ENCODE peak calls at places on chromosome 17, in nine cellular contexts. F is heart right ventricle, S is tibial nerve, L is IMR-90, P is lower leg skin, D is Peyer's patch, Q is fibroblast of villous mesenchyme, I is psoas muscle, O is GM13976. U is an unnamed sample.

GRCh38 chr17:61997649-61998048 is 67.4 kb downstream of the MED13 start:
- DNase-seq in F (no peak), S (no peak), L (peak; percentile 83), P (no peak), D (no peak), Q (peak; percentile 46), I (no peak), O (no peak), U (no peak)

GRCh38 chr17:2844386-2844785 is 48.1 kb downstream of the RAP1GAP2 start:
- DNase-seq in F (no peak), S (no peak), L (peak; percentile 29), P (no peak), D (no peak), Q (peak; percentile 33), I (no peak), O (no peak), U (no peak)

GRCh38 chr17:80443916-80444708 is 29.1 kb downstream of the ENDOV start:
- DNase-seq in F (no peak), S (no peak), L (no peak), P (no peak), D (no peak), Q (no peak), I (peak; percentile 40), O (no peak), U (no peak)

GRCh38 chr17:43211480-43212402 is at the start of gene TMEM106A:
- DNase-seq in F (peak; percentile 81), S (peak; percentile 68), L (peak; percentile 85), P (peak; percentile 95), D (peak; percentile 89), Q (peak; percentile 93), I (peak; percentile 84), O (peak; percentile 95), U (peak; percentile 79)

GRCh38 chr17:74268554-74268953 is 5.5 kb upstream of the DNAI2 start:
- DNase-seq in F (no peak), S (no peak), L (no peak), P (no peak), D (no peak), Q (no peak), I (no peak), O (no peak), U (no peak)

GRCh38 chr17:2198917-2199316 is 104.7 kb downstream of the SMG6 start:
- DNase-seq in F (no peak), S (no peak), L (peak; percentile 82), P (peak; percentile 43), D (no peak), Q (peak; percentile 86), I (no peak), O (no peak), U (no peak)

GRCh38 chr17:73799781-73800627 is 155.8 kb upstream of the SDK2 start:
- DNase-seq in F (no peak), S (no peak), L (no peak), P (no peak), D (no peak), Q (no peak), I (no peak), O (no peak), U (no peak)

GRCh38 chr17:45225964-45226530 is 4.4 kb downstream of the FMNL1 start:
- DNase-seq in F (peak; percentile 71), S (peak; percentile 65), L (no peak), P (peak; percentile 95), D (peak; percentile 98), Q (peak; percentile 33), I (peak; percentile 76), O (peak; percentile 90), U (peak; percentile 85)

GRCh38 chr17:75472119-75472518 is 15.7 kb downstream of the TMEM94 start:
- DNase-seq in F (no peak), S (no peak), L (no peak), P (no peak), D (no peak), Q (no peak), I (no peak), O (no peak), U (no peak)

GRCh38 chr17:75571885-75572215 is 15.8 kb upstream of the MYO15B start:
- DNase-seq in F (no peak), S (no peak), L (no peak), P (no peak), D (no peak), Q (no peak), I (no peak), O (no peak), U (no peak)

GRCh38 chr17:3968017-3968416 is 3.8 kb upstream of the ATP2A3 start:
- DNase-seq in F (no peak), S (no peak), L (no peak), P (no peak), D (no peak), Q (no peak), I (no peak), O (no peak), U (no peak)

GRCh38 chr17:3433741-3434140 is at the start of gene OR1E2:
- DNase-seq in F (no peak), S (no peak), L (no peak), P (no peak), D (no peak), Q (no peak), I (no peak), O (no peak), U (no peak)

GRCh38 chr17:19386974-19387920 is at the start of gene MFAP4:
- DNase-seq in F (peak; percentile 64), S (peak; percentile 65), L (peak; percentile 90), P (peak; percentile 93), D (peak; percentile 62), Q (peak; percentile 94), I (peak; percentile 86), O (no peak), U (peak; percentile 79)

GRCh38 chr17:30477758-30478115 is 529 bp downstream of the GOSR1 start:
- DNase-seq in F (no peak), S (no peak), L (peak; percentile 19), P (no peak), D (no peak), Q (peak; percentile 46), I (no peak), O (peak; percentile 61), U (no peak)

GRCh38 chr17:65277576-65277975 is 140.4 kb downstream of the RGS9 start:
- DNase-seq in F (no peak), S (no peak), L (peak; percentile 13), P (peak; percentile 56), D (no peak), Q (no peak), I (no peak), O (no peak), U (no peak)

GRCh38 chr17:1229354-1229890 is 40.8 kb upstream of the BHLHA9 start:
- DNase-seq in F (peak; percentile 48), S (peak; percentile 61), L (no peak), P (peak; percentile 96), D (peak; percentile 93), Q (no peak), I (peak; percentile 81), O (peak; percentile 95), U (peak; percentile 85)

DNA sequence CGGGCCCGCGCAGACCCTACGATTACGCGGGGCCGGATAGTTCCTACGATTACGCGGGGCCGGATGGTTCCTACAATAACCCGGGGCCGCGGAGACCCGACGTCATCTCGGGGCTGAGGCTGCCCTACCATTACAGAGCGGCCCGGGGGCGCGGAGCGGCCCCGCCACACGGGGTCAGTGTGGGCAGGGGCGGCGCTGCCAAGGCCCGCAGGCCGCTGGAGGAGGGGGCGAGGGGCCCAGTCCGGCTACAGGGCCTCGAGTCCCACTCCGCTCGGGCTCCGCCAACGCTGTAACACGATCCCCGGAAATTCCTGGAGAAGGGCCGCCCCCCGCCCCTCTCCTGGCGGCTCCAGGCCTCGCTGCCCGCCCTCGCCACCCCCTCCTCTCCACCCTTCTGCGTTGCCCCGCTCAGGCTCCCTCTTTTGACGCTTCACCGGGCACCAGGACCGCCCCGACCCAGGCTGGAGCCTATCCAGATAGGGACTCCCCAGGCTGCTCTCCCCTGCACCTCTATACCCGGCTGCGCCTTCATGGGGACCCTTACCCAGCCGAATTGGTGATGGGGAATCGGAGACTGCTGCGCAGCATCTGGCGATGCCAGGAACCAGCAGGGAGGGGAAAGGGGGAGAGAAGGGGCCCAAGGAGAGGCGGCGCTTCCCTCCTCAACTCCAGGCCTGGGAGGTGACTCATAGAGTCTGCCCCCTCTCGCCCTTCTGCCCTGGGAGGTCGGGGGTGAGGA is at the start of gene RAB34:
- DNase-seq in F (peak; percentile 72), S (peak; percentile 63), L (peak; percentile 89), P (peak; percentile 94), D (peak; percentile 71), Q (peak; percentile 94), I (peak; percentile 80), O (peak; percentile 41), U (peak; percentile 70)
- TF ChIP-seq CTCF in F (peak; percentile 41), S (peak; percentile 33), L (peak; percentile 45), P (no peak), D (no peak), Q (peak; percentile 33), I (peak; percentile 21), O (peak; percentile 33), U (peak; percentile 26)

GRCh38 chr17:81667754-81668153 is 1.2 kb downstream of the CCDC137 start:
- DNase-seq in F (no peak), S (no peak), L (no peak), P (no peak), D (no peak), Q (peak; percentile 6), I (no peak), O (no peak), U (no peak)
- TF ChIP-seq CTCF in F (no peak), S (no peak), L (no peak), P (no peak), D (no peak), Q (peak; percentile 18), I (no peak), O (no peak), U (no peak)

GRCh38 chr17:50806141-50806643 is 29.2 kb upstream of the WFIKKN2 start:
- DNase-seq in F (no peak), S (no peak), L (peak; percentile 20), P (no peak), D (no peak), Q (no peak), I (no peak), O (no peak), U (no peak)
- TF ChIP-seq CTCF in F (no peak), S (no peak), L (peak; percentile 17), P (no peak), D (no peak), Q (no peak), I (no peak), O (no peak), U (no peak)

GRCh38 chr17:7832431-7832830 is 1.6 kb upstream of the KDM6B start:
- DNase-seq in F (no peak), S (no peak), L (no peak), P (peak; percentile 81), D (no peak), Q (no peak), I (no peak), O (no peak), U (no peak)

GRCh38 chr17:7833011-7833794 is 814 bp upstream of the KDM6B start:
- DNase-seq in F (no peak), S (no peak), L (no peak), P (peak; percentile 85), D (no peak), Q (no peak), I (no peak), O (no peak), U (no peak)

GRCh38 chr17:7834891-7835817 is 1.1 kb downstream of the KDM6B start:
- DNase-seq in F (peak; percentile 99), S (peak; percentile 95), L (peak; percentile 99), P (peak; percentile 99), D (peak; percentile 97), Q (peak; percentile 99), I (peak; percentile 98), O (peak; percentile 93), U (peak; percentile 98)

GRCh38 chr17:7834554-7834890 is 505 bp downstream of the KDM6B start:
- DNase-seq in F (peak; percentile 71), S (peak; percentile 58), L (no peak), P (peak; percentile 94), D (peak; percentile 85), Q (peak; percentile 62), I (peak; percentile 81), O (no peak), U (peak; percentile 89)

GRCh38 chr17:7833795-7834553 is at the start of gene KDM6B:
- DNase-seq in F (peak; percentile 96), S (peak; percentile 94), L (peak; percentile 85), P (peak; percentile 99), D (peak; percentile 98), Q (peak; percentile 91), I (peak; percentile 96), O (peak; percentile 93), U (peak; percentile 96)
- TF ChIP-seq CTCF in F (no peak), S (peak; percentile 4), L (no peak), P (no peak), D (no peak), Q (no peak), I (peak; percentile 5), O (no peak), U (no peak)

U was measured in tibial artery.